ENCODE peak calls at places on chromosomes 13 and 19, in eight cellular contexts. F is neuronal stem cell; G is lower lobe of right lung; R is CD8-positive, alpha-beta memory T cell; L is ovary; M is thoracic aorta; E is A673; P is lung. T is an unnamed sample.
A peak's percentile ranks its signal among the peaks of the same experiment; 100 is the strongest.

GRCh38 chr13:46553521-46553885 is 533 bp downstream of the LRCH1 start:
- DNase-seq in F (no peak), G (peak; percentile 53), R (no peak), L (peak; percentile 35), M (no peak), E (no peak), P (no peak), T (no peak)

GRCh38 chr13:24649685-24650038 is 30.5 kb upstream of the ATP12A start:
- DNase-seq in F (no peak), G (no peak), R (no peak), L (no peak), M (no peak), E (no peak), P (no peak), T (no peak)

GRCh38 chr13:89959074-89959473 is 1388.4 kb upstream of the MIR17HG start:
- DNase-seq in F (no peak), G (no peak), R (no peak), L (no peak), M (no peak), E (no peak), P (no peak), T (no peak)

GRCh38 chr19:30066781-30067759 is 125.0 kb downstream of the URI1 start:
- DNase-seq in F (no peak), G (peak; percentile 22), R (no peak), L (no peak), M (no peak), E (no peak), P (no peak), T (no peak)

GRCh38 chr19:5969476-5969875 is 8.5 kb downstream of the RANBP3 start:
- DNase-seq in F (no peak), G (peak; percentile 33), R (no peak), L (no peak), M (no peak), E (no peak), P (no peak), T (no peak)

GRCh38 chr19:21698215-21698614 is 69.2 kb downstream of the ZNF100 start:
- DNase-seq in F (peak; percentile 14), G (no peak), R (peak; percentile 10), L (no peak), M (no peak), E (peak; percentile 13), P (no peak), T (no peak)

GRCh38 chr19:6707011-6707657 is 13.3 kb downstream of the C3 start:
- DNase-seq in F (no peak), G (no peak), R (no peak), L (no peak), M (no peak), E (no peak), P (no peak), T (no peak)

GRCh38 chr19:21604351-21604926 is 99.0 kb downstream of the ZNF429 start:
- DNase-seq in F (no peak), G (no peak), R (peak; percentile 7), L (no peak), M (no peak), E (no peak), P (no peak), T (no peak)

GRCh38 chr19:44749994-44750393 is 1.5 kb downstream of the BCL3 start:
- DNase-seq in F (no peak), G (no peak), R (no peak), L (no peak), M (no peak), E (no peak), P (no peak), T (no peak)

GRCh38 chr19:44748426-44749254 is at the start of gene BCL3:
- DNase-seq in F (no peak), G (peak; percentile 86), R (peak; percentile 61), L (peak; percentile 57), M (no peak), E (no peak), P (peak; percentile 77), T (no peak)

GRCh38 chr19:44749318-44749717 is 810 bp downstream of the BCL3 start:
- DNase-seq in F (no peak), G (no peak), R (no peak), L (no peak), M (no peak), E (no peak), P (no peak), T (no peak)

GRCh38 chr19:44752123-44752815 is 3.8 kb downstream of the BCL3 start:
- DNase-seq in F (no peak), G (no peak), R (peak; percentile 19), L (no peak), M (no peak), E (no peak), P (no peak), T (no peak)

DNA sequence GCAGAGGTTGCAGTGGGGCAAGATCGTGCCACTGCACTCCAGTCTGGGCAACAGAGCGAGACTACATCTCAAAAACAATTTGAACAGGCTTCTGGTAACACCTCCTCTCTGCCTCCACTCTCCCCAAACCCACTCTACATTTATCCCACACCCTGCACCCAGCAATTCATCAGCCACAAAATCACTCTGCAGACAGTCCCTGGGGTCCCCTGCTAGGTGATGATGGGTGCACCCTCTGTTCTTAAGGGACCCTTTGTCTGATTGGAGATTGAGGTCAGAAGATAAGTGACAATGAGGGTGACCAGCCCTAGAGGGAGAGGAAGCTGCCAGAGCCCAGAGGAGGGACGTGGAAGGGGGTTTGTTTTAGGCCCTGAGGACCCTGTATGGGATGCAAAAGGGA is 2.2 kb downstream of the BCL3 start:
- DNase-seq in F (no peak), G (no peak), R (peak; percentile 15), L (no peak), M (no peak), E (no peak), P (no peak), T (no peak)
- H3K27ac ChIP-seq in F (no peak overlapping the region), G (peak overlapping the region; percentile 92), R (no peak overlapping the region), L (no peak overlapping the region), M (no peak overlapping the region), E (no peak overlapping the region), P (no peak overlapping the region), T (peak overlapping the region; percentile 59)

GRCh38 chr19:44625531-44626066 is 12.2 kb downstream of the IGSF23 start:
- DNase-seq in F (no peak), G (no peak), R (no peak), L (no peak), M (no peak), E (no peak), P (no peak), T (no peak)
- H3K27ac ChIP-seq in F (no peak overlapping the region), G (peak overlapping the region; percentile 7), R (no peak overlapping the region), L (no peak overlapping the region), M (no peak overlapping the region), E (no peak overlapping the region), P (no peak overlapping the region), T (no peak overlapping the region)

GRCh38 chr19:17325881-17326594 is 8.6 kb downstream of the ANO8 start:
- DNase-seq in F (no peak), G (no peak), R (no peak), L (no peak), M (peak; percentile 68), E (no peak), P (no peak), T (no peak)

GRCh38 chr19:17325133-17325532 is 9.5 kb downstream of the ANO8 start:
- DNase-seq in F (no peak), G (no peak), R (no peak), L (no peak), M (no peak), E (no peak), P (no peak), T (no peak)

GRCh38 chr19:17323274-17323972 is 11.2 kb downstream of the ANO8 start:
- DNase-seq in F (no peak), G (no peak), R (no peak), L (no peak), M (no peak), E (no peak), P (no peak), T (no peak)

GRCh38 chr19:17323973-17324327 is 10.7 kb downstream of the ANO8 start:
- DNase-seq in F (no peak), G (peak; percentile 70), R (no peak), L (no peak), M (no peak), E (no peak), P (no peak), T (no peak)

DNA sequence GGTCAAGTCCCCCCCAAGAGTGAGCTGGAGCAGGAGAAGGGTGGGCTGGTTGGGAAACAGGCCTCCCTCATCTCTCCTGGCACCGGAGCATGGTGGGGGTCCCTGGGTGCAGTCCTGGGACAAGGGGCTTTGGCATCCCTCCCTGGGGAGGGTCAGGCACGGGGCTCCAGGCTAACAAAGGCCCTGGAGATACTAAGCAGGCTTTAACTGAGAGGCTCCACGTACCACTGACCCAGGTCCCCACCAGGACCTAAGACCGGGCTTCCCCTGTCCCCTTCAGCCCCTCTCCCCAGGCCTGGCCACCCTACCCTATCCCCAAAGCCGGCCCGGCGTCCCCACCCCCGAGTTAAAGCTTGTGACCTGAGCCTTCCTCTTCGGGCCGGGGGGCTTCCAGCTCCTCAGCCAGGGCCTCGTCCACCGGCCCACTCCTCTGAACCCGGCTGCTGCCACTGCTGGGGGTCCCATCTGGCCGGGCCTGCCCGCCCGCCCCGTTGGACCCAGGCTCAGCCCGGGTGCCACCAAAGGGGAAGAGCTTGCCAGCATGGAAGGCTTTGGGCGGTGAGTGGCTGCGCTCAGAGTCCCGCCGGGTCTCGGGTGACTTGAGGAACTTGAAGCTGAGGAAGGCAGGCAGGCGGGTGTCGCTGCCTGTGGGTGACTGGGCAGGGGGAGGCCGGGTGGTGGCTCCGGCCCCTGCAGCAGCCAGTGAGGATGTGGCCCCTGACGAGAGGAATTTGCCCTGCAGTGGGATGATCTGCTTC is 10.1 kb downstream of the ANO8 start:
- DNase-seq in F (no peak), G (no peak), R (no peak), L (no peak), M (no peak), E (no peak), P (no peak), T (no peak)
- H3K27ac ChIP-seq in F (no peak overlapping the region), G (no peak overlapping the region), R (no peak overlapping the region), L (no peak overlapping the region), M (no peak overlapping the region), E (no peak overlapping the region), P (no peak overlapping the region), T (peak overlapping the region; percentile 65)

GRCh38 chr13:99983401-99984133 is 2.0 kb downstream of the ZIC2 start:
- DNase-seq in F (no peak), G (no peak), R (no peak), L (no peak), M (no peak), E (peak; percentile 57), P (no peak), T (no peak)

GRCh38 chr13:99982741-99983400 is 1.3 kb downstream of the ZIC2 start:
- DNase-seq in F (no peak), G (no peak), R (no peak), L (no peak), M (no peak), E (peak; percentile 40), P (no peak), T (no peak)

GRCh38 chr13:99981115-99982020 is at the start of gene ZIC2:
- DNase-seq in F (peak; percentile 93), G (no peak), R (no peak), L (no peak), M (no peak), E (peak; percentile 96), P (no peak), T (no peak)

GRCh38 chr13:99980201-99981114 is 1.1 kb upstream of the ZIC2 start:
- DNase-seq in F (peak; percentile 62), G (no peak), R (peak; percentile 64), L (peak; percentile 34), M (no peak), E (peak; percentile 96), P (no peak), T (no peak)

DNA sequence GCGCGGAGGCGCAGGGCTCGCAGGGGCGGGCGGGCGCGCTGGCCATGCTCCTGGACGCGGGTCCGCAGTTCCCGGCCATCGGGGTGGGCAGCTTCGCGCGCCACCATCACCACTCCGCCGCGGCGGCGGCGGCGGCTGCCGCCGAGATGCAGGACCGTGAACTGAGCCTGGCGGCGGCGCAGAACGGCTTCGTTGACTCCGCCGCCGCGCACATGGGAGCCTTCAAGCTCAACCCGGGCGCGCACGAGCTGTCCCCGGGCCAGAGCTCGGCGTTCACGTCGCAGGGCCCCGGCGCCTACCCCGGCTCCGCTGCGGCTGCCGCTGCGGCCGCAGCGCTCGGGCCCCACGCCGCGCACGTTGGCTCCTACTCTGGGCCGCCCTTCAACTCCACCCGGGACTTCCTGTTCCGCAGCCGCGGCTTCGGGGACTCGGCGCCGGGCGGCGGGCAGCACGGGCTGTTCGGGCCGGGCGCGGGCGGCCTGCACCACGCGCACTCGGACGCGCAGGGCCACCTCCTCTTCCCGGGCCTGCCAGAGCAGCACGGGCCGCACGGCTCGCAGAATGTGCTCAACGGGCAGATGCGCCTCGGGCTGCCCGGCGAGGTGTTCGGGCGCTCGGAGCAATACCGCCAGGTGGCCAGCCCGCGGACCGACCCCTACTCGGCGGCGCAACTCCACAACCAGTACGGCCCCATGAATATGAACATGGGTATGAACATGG is 597 bp downstream of the ZIC2 start:
- DNase-seq in F (no peak), G (no peak), R (no peak), L (no peak), M (no peak), E (peak; percentile 68), P (no peak), T (no peak)
- H3K27ac ChIP-seq in F (peak overlapping the region; percentile 99), G (no peak overlapping the region), R (peak overlapping the region; percentile 7), L (no peak overlapping the region), M (no peak overlapping the region), E (peak overlapping the region; percentile 96), P (no peak overlapping the region), T (no peak overlapping the region)